ENCODE peak calls at places on chromosomes 2 and 18, in six cellular contexts. L is heart left ventricle, M is colonic mucosa, X is WERI-Rb-1, J is gastrocnemius medialis, Q is mucosa of descending colon. E is an unnamed sample.

GRCh38 chr18:68456985-68457384 is 257.9 kb downstream of the TMX3 start:
- DNase-seq in X (no peak), J (no peak), M (no peak), L (no peak), Q (no peak), E (no peak)

GRCh38 chr18:10040287-10041011 is 126.6 kb downstream of the VAPA start:
- DNase-seq in J (no peak), M (no peak), X (no peak), L (peak; percentile 52), Q (no peak), E (no peak)

GRCh38 chr2:154697422-154698237 is 865 bp upstream of the KCNJ3 start:
- DNase-seq in J (no peak), Q (peak; percentile 47), L (peak; percentile 21), M (peak; percentile 22), X (peak; percentile 51), E (peak; percentile 69)

GRCh38 chr2:72932805-72933204 is 15.5 kb downstream of the EMX1 start:
- DNase-seq in Q (no peak), J (no peak), L (no peak), M (no peak), X (no peak), E (no peak)

GRCh38 chr2:195563857-195564512 is 93.0 kb upstream of the SLC39A10 start:
- DNase-seq in J (no peak), Q (no peak), X (no peak), M (no peak), L (no peak), E (no peak)

GRCh38 chr18:13435596-13436333 is 217.2 kb downstream of the LDLRAD4 start:
- DNase-seq in J (no peak), M (no peak), X (no peak), Q (no peak), L (no peak), E (no peak)

GRCh38 chr2:157024129-157024528 is 233.4 kb upstream of the GALNT5 start:
- DNase-seq in L (no peak), Q (no peak), M (peak; percentile 19), X (no peak), J (no peak), E (no peak)

GRCh38 chr2:234939576-234939975 is 12.2 kb upstream of the SH3BP4 start:
- DNase-seq in X (no peak), M (no peak), L (no peak), J (no peak), Q (no peak), E (no peak)

GRCh38 chr2:46358713-46359112 is 61.5 kb downstream of the EPAS1 start:
- DNase-seq in M (no peak), Q (no peak), L (no peak), X (no peak), J (no peak), E (no peak)

GRCh38 chr2:226011716-226012115 is 612.2 kb downstream of the NYAP2 start:
- DNase-seq in J (no peak), M (no peak), X (no peak), L (no peak), Q (no peak), E (no peak)

GRCh38 chr2:98821629-98822135 is 90.8 kb upstream of the MGAT4A start:
- DNase-seq in Q (no peak), X (no peak), M (no peak), J (no peak), L (no peak), E (no peak)

GRCh38 chr18:46412831-46413371 is 244.1 kb downstream of the LOXHD1 start:
- DNase-seq in M (peak; percentile 40), J (no peak), L (peak; percentile 65), X (no peak), Q (no peak), E (no peak)

GRCh38 chr18:22043837-22044236 is 125.6 kb upstream of the GATA6 start:
- DNase-seq in X (no peak), Q (no peak), L (no peak), M (no peak), J (no peak), E (no peak)

GRCh38 chr2:177217247-177217843 is 4.8 kb downstream of the HNRNPA3 start:
- DNase-seq in Q (no peak), L (no peak), J (no peak), M (no peak), X (no peak), E (no peak)

GRCh38 chr18:57269756-57270534 is 82.4 kb upstream of the ST8SIA3 start:
- DNase-seq in L (no peak), M (no peak), X (no peak), J (no peak), Q (no peak), E (no peak)

GRCh38 chr18:80022613-80023012 is 11.6 kb upstream of the RBFA start:
- DNase-seq in M (no peak), L (no peak), X (no peak), J (no peak), Q (no peak), E (no peak)
- H3K9me3 ChIP-seq in M (no peaks in the 10 kb centered on the region), L (peaks cover 27% of the 10 kb centered on the region), X (peaks cover 68% of the 10 kb centered on the region), J (peaks cover 41% of the 10 kb centered on the region), Q (peaks cover 91% of the 10 kb centered on the region), E (peaks cover 38% of the 10 kb centered on the region)

DNA sequence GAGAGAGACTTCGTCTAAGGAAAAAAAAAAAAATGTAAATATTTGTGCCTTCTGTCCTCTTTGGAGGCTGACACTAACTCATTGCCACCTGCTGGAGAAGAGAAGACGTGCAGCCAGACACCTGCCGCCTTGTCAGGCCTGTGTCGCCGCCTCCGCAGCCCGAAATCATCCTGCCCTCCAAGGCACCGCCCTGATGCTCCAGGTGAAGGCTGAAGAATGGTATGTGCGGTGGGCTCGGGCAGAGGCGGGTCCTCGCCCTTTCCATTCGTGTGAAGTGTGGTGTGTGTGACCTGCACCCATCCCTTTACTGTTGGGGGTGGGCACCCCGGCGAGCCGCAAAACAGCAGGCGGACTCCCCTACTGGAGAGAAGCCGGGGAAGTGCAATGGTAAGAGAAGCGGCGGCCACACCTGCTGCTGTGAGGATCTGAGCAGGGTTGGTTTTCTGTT is 60.4 kb downstream of the FAM161A start:
- DNase-seq in Q (peak; percentile 73), M (peak; percentile 76), J (peak; percentile 64), X (peak; percentile 68), L (peak; percentile 54), E (peak; percentile 65)
- H3K4me3 ChIP-seq in Q (no peak overlapping the region), M (no peak overlapping the region), J (peak overlapping the region; percentile 45), X (no peak overlapping the region), L (no peak overlapping the region), E (no peak overlapping the region)

GRCh38 chr2:160784034-160784433 is 290.4 kb upstream of the RBMS1 start:
- DNase-seq in J (no peak), L (no peak), X (no peak), M (no peak), Q (no peak), E (no peak)
- TF ChIP-seq CTCF in J (no peak), L (no peak), X (no peak), M (no peak), Q (no peak), E (no peak)

DNA sequence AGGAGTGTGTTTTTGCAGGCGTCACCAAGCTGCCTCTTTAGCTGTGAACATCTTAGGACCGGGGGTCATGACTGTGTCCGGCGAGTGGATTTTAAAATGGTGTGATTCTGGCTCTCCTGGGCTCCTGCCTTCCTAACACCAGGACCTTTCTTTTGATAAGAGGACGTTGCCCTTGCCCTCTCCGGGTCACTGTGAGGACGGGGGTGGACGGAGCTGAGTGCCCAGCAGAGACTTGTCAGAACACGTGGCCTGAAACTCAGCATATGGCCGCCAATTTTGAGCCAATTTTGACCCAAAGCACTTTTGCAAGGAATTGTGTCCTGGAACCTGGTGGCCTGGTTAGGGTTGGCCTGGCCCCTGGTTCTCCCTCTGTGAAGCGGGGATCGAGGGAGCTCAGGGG is 40.2 kb downstream of the RTP5 start:
- DNase-seq in J (no peak), Q (no peak), M (no peak), L (no peak), X (no peak), E (peak; percentile 55)
- H3K9me3 ChIP-seq in J (no peaks in the 10 kb centered on the region), Q (no peaks in the 10 kb centered on the region), M (no peaks in the 10 kb centered on the region), L (no peaks in the 10 kb centered on the region), X (peaks cover 3% of the 10 kb centered on the region), E (no peaks in the 10 kb centered on the region)

DNA sequence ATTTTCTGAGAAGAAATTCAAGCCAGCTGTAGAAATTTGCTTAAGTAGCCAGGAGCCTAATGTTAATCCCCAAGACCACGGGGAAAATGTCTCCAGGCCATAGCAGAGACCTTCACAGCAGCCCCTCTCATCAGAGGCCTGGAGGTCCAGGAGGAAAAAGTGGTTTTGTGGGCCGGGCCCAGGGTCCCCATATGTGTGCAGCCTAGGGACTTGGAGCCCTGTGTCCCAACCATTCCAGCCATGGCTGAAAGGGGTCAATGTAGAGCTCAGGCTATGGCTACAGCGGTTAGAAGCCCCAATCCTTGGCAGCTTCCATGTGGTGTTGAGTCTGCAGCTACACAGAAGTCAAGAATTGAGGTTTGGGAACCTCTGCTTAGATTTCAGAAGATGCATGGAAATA is 14.2 kb upstream of the TTC21B start:
- DNase-seq in J (no peak), L (no peak), Q (no peak), M (no peak), X (no peak), E (no peak)
- H3K4me3 ChIP-seq in J (no peak overlapping the region), L (no peak overlapping the region), Q (no peak overlapping the region), M (no peak overlapping the region), X (no peak overlapping the region), E (no peak overlapping the region)

GRCh38 chr2:117980783-117981676 is 32.8 kb downstream of the CCDC93 start:
- DNase-seq in J (no peak), M (no peak), L (no peak), Q (no peak), X (no peak), E (no peak)

GRCh38 chr2:117981810-117982209 is 32.1 kb downstream of the CCDC93 start:
- DNase-seq in M (no peak), X (no peak), J (no peak), Q (no peak), L (no peak), E (no peak)

GRCh38 chr2:117984208-117984607 is 29.7 kb downstream of the CCDC93 start:
- DNase-seq in Q (no peak), M (no peak), X (no peak), L (no peak), J (no peak), E (no peak)

GRCh38 chr2:117983040-117983439 is 30.8 kb downstream of the CCDC93 start:
- DNase-seq in L (no peak), M (no peak), Q (no peak), J (no peak), X (no peak), E (no peak)

GRCh38 chr2:117982376-117983033 is 31.4 kb downstream of the CCDC93 start:
- DNase-seq in Q (no peak), M (no peak), J (no peak), L (no peak), X (no peak), E (no peak)
- TF ChIP-seq CTCF in Q (no peak), M (no peak), J (no peak), L (no peak), X (no peak), E (no peak)

E was measured in right lobe of liver.